ENCODE peak calls at places on chromosomes 7 and 10, in eight cellular contexts. R is BJ, O is hepatocyte, K is heart left ventricle, Z is AG10803, B is HCT116, U is pancreas, X is lung. F is an unnamed sample.

GRCh38 chr7:63899691-63900393 is 98.8 kb upstream of the ZNF722 start:
- DNase-seq in R (no peak), O (no peak), K (peak), Z (no peak), B (no peak), U (peak), X (peak), F (no peak)

GRCh38 chr7:102270176-102270887 is 16.3 kb upstream of the SH2B2 start:
- DNase-seq in R (no peak), O (no peak), K (no peak), Z (no peak), B (no peak), U (no peak), X (no peak), F (no peak)

GRCh38 chr10:26911811-26912461 is 51.2 kb upstream of the ABI1 start:
- DNase-seq in R (no peak), O (no peak), K (no peak), Z (no peak), B (no peak), U (no peak), X (no peak), F (no peak)

GRCh38 chr7:38629621-38630020 is 1.6 kb downstream of the AMPH start:
- DNase-seq in R (no peak), O (no peak), K (no peak), Z (peak), B (no peak), U (no peak), X (no peak), F (no peak)

GRCh38 chr10:91519899-91520514 is 109.9 kb downstream of the HECTD2 start:
- DNase-seq in R (no peak), O (no peak), K (no peak), Z (no peak), B (no peak), U (no peak), X (no peak), F (no peak)

GRCh38 chr7:156466955-156467625 is 173.5 kb upstream of the RNF32 start:
- DNase-seq in R (no peak), O (no peak), K (no peak), Z (no peak), B (no peak), U (no peak), X (no peak), F (no peak)

GRCh38 chr7:139099181-139099947 is 10.2 kb downstream of the ZC3HAV1 start:
- DNase-seq in R (no peak), O (no peak), K (no peak), Z (peak), B (no peak), U (no peak), X (no peak), F (no peak)

GRCh38 chr7:99521399-99521798 is 16.9 kb downstream of the ZKSCAN5 start:
- DNase-seq in R (no peak), O (no peak), K (no peak), Z (no peak), B (no peak), U (no peak), X (no peak), F (no peak)

GRCh38 chr10:52031771-52032170 is 282.3 kb upstream of the DKK1 start:
- DNase-seq in R (no peak), O (no peak), K (no peak), Z (peak), B (no peak), U (no peak), X (no peak), F (no peak)

GRCh38 chr10:52030975-52031374 is 283.1 kb upstream of the DKK1 start:
- DNase-seq in R (no peak), O (no peak), K (no peak), Z (no peak), B (no peak), U (no peak), X (no peak), F (no peak)

GRCh38 chr10:52030051-52030867 is 283.8 kb upstream of the DKK1 start:
- DNase-seq in R (no peak), O (no peak), K (no peak), Z (no peak), B (no peak), U (no peak), X (no peak), F (no peak)

GRCh38 chr10:52029628-52030027 is 284.5 kb upstream of the DKK1 start:
- DNase-seq in R (no peak), O (no peak), K (no peak), Z (no peak), B (no peak), U (no peak), X (no peak), F (no peak)

GRCh38 chr10:52032681-52033629 is 281.1 kb upstream of the DKK1 start:
- DNase-seq in R (no peak), O (no peak), K (no peak), Z (no peak), B (no peak), U (no peak), X (no peak), F (no peak)
- H3K4me3 ChIP-seq in R (no peak), O (no peak), K (no peak), Z (no peak), B (no peak), U (no peak), X (no peak), F (no peak)

GRCh38 chr7:70193514-70193913 is 595.2 kb downstream of the AUTS2 start:
- DNase-seq in R (no peak), O (peak), K (no peak), Z (peak), B (no peak), U (no peak), X (no peak), F (no peak)
- TF ChIP-seq CTCF in R (no peak), O (peak), K (peak), Z (peak), B (no peak), U (no peak), X (no peak), F (peak)

DNA sequence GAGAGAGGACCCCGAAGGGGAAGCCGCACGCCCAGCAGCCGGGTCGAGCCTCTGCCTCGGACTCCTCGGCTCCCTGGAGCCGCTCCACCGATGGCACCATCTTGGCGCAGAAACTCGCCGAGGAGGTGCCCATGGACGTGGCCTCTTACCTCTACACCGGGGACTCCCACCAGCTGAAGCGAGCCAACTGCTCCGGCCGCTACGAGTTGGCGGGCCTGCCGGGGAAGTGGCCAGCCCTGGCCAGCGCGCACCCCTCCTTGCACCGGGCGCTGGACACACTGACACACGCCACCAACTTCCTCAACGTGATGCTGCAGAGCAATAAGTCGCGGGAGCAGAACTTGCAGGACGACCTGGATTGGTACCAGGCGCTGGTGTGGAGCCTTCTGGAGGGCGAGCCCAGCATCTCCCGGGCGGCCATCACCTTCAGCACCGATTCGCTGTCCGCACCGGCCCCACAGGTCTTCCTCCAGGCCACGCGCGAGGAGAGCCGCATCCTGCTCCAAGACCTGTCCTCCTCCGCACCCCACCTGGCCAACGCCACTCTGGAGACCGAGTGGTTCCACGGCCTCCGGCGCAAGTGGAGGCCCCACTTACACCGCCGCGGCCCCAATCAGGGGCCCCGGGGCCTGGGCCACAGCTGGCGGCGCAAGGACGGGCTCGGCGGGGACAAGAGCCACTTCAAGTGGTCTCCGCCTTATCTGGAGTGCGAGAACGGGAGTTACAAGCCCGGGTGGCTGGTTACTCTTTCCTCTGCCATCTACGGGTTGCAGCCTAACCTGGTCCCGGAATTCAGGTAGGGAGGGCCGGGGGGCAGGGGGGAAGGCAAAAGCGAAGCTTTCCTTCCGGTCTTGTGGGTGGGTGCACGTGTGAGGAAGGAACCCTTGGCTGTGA is 973 bp downstream of the GPR158 start:
- DNase-seq in R (no peak), O (peak), K (no peak), Z (no peak), B (no peak), U (peak), X (no peak), F (no peak)
- H3K4me3 ChIP-seq in R (no peak), O (no peak), K (peak), Z (no peak), B (no peak), U (peak), X (peak), F (no peak)

GRCh38 chr7:114428211-114428610 is 13.6 kb downstream of the FOXP2 start:
- DNase-seq in R (no peak), O (no peak), K (no peak), Z (no peak), B (no peak), U (no peak), X (no peak), F (no peak)

GRCh38 chr7:114423218-114423496 is 8.5 kb downstream of the FOXP2 start:
- DNase-seq in R (no peak), O (no peak), K (no peak), Z (no peak), B (no peak), U (no peak), X (no peak), F (no peak)

GRCh38 chr7:114426824-114427223 is 12.2 kb downstream of the FOXP2 start:
- DNase-seq in R (no peak), O (peak), K (no peak), Z (peak), B (peak), U (no peak), X (no peak), F (no peak)

GRCh38 chr7:114422478-114423217 is 8.0 kb downstream of the FOXP2 start:
- DNase-seq in R (no peak), O (no peak), K (no peak), Z (no peak), B (peak), U (no peak), X (no peak), F (no peak)

DNA sequence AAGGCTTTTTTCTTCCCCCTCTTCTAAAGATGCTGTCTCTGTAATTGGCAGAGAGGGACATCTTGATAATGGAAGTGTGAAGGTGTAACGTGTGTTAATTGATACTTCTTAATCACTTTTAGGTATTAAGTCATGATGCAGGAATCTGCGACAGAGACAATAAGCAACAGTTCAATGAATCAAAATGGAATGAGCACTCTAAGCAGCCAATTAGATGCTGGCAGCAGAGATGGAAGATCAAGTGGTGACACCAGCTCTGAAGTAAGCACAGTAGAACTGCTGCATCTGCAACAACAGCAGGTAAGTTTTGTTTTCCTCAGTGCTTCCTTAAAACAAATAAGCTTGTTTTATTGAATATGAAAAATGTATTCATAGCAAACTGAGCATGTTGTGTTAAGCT is 11.8 kb downstream of the FOXP2 start:
- DNase-seq in R (no peak), O (no peak), K (no peak), Z (no peak), B (no peak), U (no peak), X (no peak), F (no peak)
- TF ChIP-seq CTCF in R (no peak), O (no peak), K (no peak), Z (no peak), B (no peak), U (no peak), X (no peak), F (no peak)

DNA sequence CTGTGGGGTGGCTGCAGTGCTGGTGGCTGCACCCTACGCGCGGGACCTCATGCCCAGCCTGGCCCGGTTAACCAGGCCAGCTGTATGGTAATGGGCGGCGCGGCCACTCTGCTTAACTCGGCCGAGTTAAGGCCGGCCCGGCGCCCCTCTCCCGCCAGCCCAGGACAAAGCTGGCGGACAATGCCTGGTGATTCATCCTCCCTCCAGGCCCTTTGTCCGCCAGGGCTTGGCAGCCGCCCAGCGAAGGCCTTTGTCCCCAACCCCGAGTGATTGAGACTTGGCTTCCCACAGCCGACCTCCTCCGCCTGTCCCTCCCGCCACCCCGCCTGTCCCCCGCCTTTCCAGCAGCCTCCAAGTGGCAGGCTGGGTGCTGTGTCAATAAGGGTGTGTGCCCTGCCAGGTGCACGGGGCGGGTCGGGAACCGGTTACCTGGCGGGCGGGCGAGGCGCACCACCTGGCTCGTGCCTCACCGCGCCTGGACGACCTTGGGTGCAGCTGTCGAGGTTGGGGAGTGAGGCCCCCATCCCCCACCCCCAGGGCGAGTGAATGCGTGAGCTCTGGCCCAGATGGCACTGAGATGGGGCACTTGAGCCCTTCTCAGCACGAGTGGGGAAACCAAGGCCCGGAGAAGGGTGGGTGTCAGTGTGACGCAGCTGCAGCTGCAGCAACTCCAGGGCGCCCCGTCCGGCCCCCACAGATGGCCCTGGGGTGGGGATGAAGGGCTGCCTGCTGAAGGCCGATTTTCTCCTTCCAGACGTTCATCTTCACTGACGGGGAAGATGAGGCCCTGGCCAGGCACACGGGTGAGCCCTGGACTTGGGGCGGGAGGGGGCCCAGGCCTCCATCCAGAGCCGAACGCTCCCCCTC is 4.6 kb downstream of the LFNG start:
- DNase-seq in R (no peak), O (peak), K (peak), Z (peak), B (peak), U (peak), X (peak), F (no peak)
- H3K4me3 ChIP-seq in R (no peak), O (no peak), K (peak), Z (no peak), B (peak), U (peak), X (no peak), F (peak)

GRCh38 chr7:44964831-44965440 is 13.9 kb downstream of the MYO1G start:
- DNase-seq in R (no peak), O (peak), K (no peak), Z (no peak), B (no peak), U (no peak), X (no peak), F (no peak)
- TF ChIP-seq CTCF in R (no peak), O (no peak), K (no peak), Z (no peak), B (no peak), U (no peak), X (no peak), F (no peak)

DNA sequence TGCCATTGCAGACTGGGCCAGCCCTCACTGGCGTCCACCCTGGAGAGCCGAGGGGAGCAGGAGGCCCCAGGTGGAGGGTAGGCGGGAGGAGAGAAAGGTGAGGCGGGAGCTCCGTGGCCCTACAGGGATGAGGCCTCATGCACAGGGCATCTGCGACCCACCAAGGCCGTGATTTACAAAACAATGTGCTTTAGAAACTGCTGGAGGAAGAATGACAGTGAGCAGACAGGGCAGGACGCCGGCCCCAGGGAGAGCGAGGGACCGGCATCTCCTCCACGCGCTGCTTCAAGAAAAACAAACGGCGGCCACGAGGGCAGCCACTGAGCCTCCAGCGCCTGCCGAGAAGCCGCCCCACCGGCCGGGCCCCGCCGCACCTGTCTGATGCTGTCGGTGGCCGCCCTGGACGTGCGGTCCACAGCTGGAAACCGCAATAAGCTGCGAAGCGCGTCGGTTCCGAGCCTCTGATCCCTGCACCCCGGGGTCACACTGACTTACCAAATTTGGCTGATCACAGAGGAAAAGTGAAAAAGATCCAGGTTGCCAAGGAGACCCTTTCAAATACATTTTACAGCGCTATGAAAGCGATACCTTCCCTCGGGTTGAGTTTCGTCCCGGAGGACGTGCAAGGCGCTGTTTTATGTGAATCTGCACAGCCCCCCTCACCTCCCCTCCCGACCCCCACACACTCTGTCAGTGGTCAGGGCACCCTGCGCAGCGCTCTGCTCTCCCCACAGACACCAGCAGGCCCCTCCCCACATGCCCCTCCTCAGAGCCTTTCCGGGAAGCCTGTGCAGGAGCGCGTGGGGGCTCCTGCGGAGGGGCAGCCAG is 53.2 kb upstream of the PDGFA start:
- DNase-seq in R (no peak), O (no peak), K (peak), Z (no peak), B (no peak), U (no peak), X (no peak), F (no peak)
- H3K4me3 ChIP-seq in R (no peak), O (no peak), K (no peak), Z (no peak), B (no peak), U (no peak), X (no peak), F (no peak)

GRCh38 chr7:8035647-8036518 is 67.3 kb downstream of the GLCCI1 start:
- DNase-seq in R (no peak), O (peak), K (no peak), Z (peak), B (peak), U (no peak), X (no peak), F (peak)
- TF ChIP-seq CTCF in R (peak), O (peak), K (peak), Z (peak), B (peak), U (peak), X (peak), F (peak)

GRCh38 chr7:128106840-128107239 is 75.6 kb upstream of the LRRC4 start:
- DNase-seq in R (no peak), O (no peak), K (no peak), Z (no peak), B (no peak), U (no peak), X (no peak), F (no peak)

GRCh38 chr7:128103498-128104108 is 72.4 kb upstream of the LRRC4 start:
- DNase-seq in R (no peak), O (no peak), K (peak), Z (peak), B (no peak), U (peak), X (no peak), F (no peak)

GRCh38 chr7:128108129-128108528 is 76.9 kb upstream of the LRRC4 start:
- DNase-seq in R (no peak), O (no peak), K (no peak), Z (no peak), B (no peak), U (no peak), X (no peak), F (no peak)

GRCh38 chr7:128104109-128104742 is 73.0 kb upstream of the LRRC4 start:
- DNase-seq in R (no peak), O (no peak), K (peak), Z (peak), B (no peak), U (no peak), X (no peak), F (no peak)

GRCh38 chr7:128105228-128106022 is 74.2 kb upstream of the LRRC4 start:
- DNase-seq in R (no peak), O (no peak), K (no peak), Z (no peak), B (no peak), U (no peak), X (no peak), F (no peak)
- H3K4me3 ChIP-seq in R (no peak), O (no peak), K (no peak), Z (no peak), B (no peak), U (no peak), X (no peak), F (no peak)

F was measured in kidney epithelial cell.